ENCODE peak calls at places on chromosomes 7 and 10, in six cellular contexts. T is cardiac fibroblast, B is lower lobe of right lung, Z is NCI-H1694, N is H7, J is Caco-2. M is an unnamed sample.

GRCh38 chr7:64880322-64881297 is 22.5 kb upstream of the ZNF273 start:
- DNase-seq in T (no peak), B (no peak), Z (no peak), N (peak), J (no peak), M (peak)

GRCh38 chr7:44534501-44534900 is 6.6 kb downstream of the NPC1L1 start:
- DNase-seq in T (peak), B (no peak), Z (peak), N (peak), J (peak), M (no peak)

GRCh38 chr10:112782176-112782907 is 167.7 kb upstream of the TCF7L2 start:
- DNase-seq in T (no peak), B (no peak), Z (no peak), N (no peak), J (no peak), M (no peak)

GRCh38 chr7:141593134-141593533 is 41.9 kb downstream of the AGK start:
- DNase-seq in T (peak), B (no peak), Z (peak), N (no peak), J (no peak), M (no peak)

GRCh38 chr10:75395955-75396860 is 5.4 kb downstream of the ZNF503 start:
- DNase-seq in T (peak), B (peak), Z (no peak), N (peak), J (no peak), M (no peak)

GRCh38 chr7:134428942-134429341 is 30.0 kb downstream of the AKR1B1 start:
- DNase-seq in T (no peak), B (no peak), Z (no peak), N (no peak), J (no peak), M (no peak)

GRCh38 chr7:44978511-44979366 is at the start of gene MYO1G:
- DNase-seq in T (no peak), B (peak), Z (no peak), N (peak), J (no peak), M (peak)

GRCh38 chr10:62376064-62377025 is 2.2 kb downstream of the ZNF365 start:
- DNase-seq in T (no peak), B (no peak), Z (no peak), N (no peak), J (no peak), M (no peak)

GRCh38 chr10:73368238-73368637 is 9.6 kb upstream of the CFAP70 start:
- DNase-seq in T (no peak), B (no peak), Z (no peak), N (no peak), J (no peak), M (no peak)

GRCh38 chr10:71133710-71134686 is 78.4 kb upstream of the UNC5B start:
- DNase-seq in T (no peak), B (no peak), Z (no peak), N (no peak), J (no peak), M (no peak)

M was measured in posterior vena cava.